ENCODE peak calls at places on chromosomes 16 and 17, in seven cellular contexts. C, G, U, I, L, A and P are unnamed samples.
A peak's percentile ranks its signal among the peaks of the same experiment; 100 is the strongest.

GRCh38 chr16:70556063-70556462 is 32.4 kb downstream of the SF3B3 start:
- DNase-seq in I (peak; percentile 23), U (no peak), A (no peak), C (no peak), L (no peak), G (no peak), P (no peak)

GRCh38 chr16:28930652-28931051 is 1.1 kb upstream of the CD19 start:
- DNase-seq in C (no peak), I (no peak), L (no peak), U (no peak), G (no peak), A (no peak), P (no peak)

GRCh38 chr17:61394630-61395408 is 4.8 kb upstream of the TBX2 start:
- DNase-seq in C (no peak), I (no peak), L (no peak), A (no peak), U (peak; percentile 39), G (no peak), P (peak; percentile 60)

GRCh38 chr17:64063088-64063487 is 42.7 kb upstream of the ICAM2 start:
- DNase-seq in U (no peak), I (no peak), A (no peak), G (no peak), L (no peak), C (no peak), P (no peak)

GRCh38 chr17:19415311-19415710 is 4.3 kb downstream of the RNF112 start:
- DNase-seq in C (no peak), L (no peak), G (no peak), I (no peak), U (no peak), A (no peak), P (no peak)

GRCh38 chr16:65126845-65127624 is 5.2 kb upstream of the CDH11 start:
- DNase-seq in U (no peak), A (no peak), C (no peak), L (no peak), I (no peak), G (no peak), P (no peak)

GRCh38 chr16:67443299-67443698 is 12.4 kb downstream of the HSD11B2 start:
- DNase-seq in G (no peak), U (peak; percentile 86), A (no peak), C (no peak), I (peak; percentile 43), L (no peak), P (no peak)

GRCh38 chr17:67378444-67379250 is 1.6 kb downstream of the PITPNC1 start:
- DNase-seq in G (peak; percentile 42), A (peak; percentile 72), I (peak; percentile 71), L (peak; percentile 67), C (peak; percentile 65), U (peak; percentile 91), P (peak; percentile 88)

GRCh38 chr17:19904924-19905323 is 37.2 kb upstream of the ULK2 start:
- DNase-seq in L (no peak), G (no peak), C (no peak), I (peak; percentile 29), U (no peak), A (no peak), P (no peak)

GRCh38 chr16:7355758-7356157 is 23.1 kb downstream of the RBFOX1 start:
- DNase-seq in C (no peak), I (no peak), A (no peak), U (no peak), L (no peak), G (no peak), P (no peak)

GRCh38 chr17:13334374-13334773 is 267.4 kb downstream of the HS3ST3A1 start:
- DNase-seq in L (no peak), I (no peak), A (no peak), G (no peak), C (no peak), U (no peak), P (no peak)

GRCh38 chr17:60817187-60817586 is 139.5 kb downstream of the BCAS3 start:
- DNase-seq in A (no peak), U (no peak), L (no peak), C (no peak), G (no peak), I (no peak), P (no peak)

GRCh38 chr17:4179071-4179470 is 36.1 kb downstream of the CYB5D2 start:
- DNase-seq in I (no peak), U (no peak), G (no peak), L (no peak), A (no peak), C (no peak), P (no peak)

GRCh38 chr17:1078831-1079561 is 82.1 kb downstream of the TIMM22 start:
- DNase-seq in U (peak; percentile 51), G (no peak), I (peak; percentile 63), C (no peak), A (no peak), L (peak; percentile 50), P (peak; percentile 66)

GRCh38 chr17:80316927-80317705 is 56.5 kb downstream of the RNF213 start:
- DNase-seq in C (no peak), A (no peak), G (no peak), U (no peak), I (peak; percentile 53), L (no peak), P (no peak)

GRCh38 chr17:69059458-69060205 is 1.1 kb downstream of the ABCA9 start:
- DNase-seq in U (no peak), L (no peak), I (no peak), G (no peak), A (no peak), C (no peak), P (no peak)

GRCh38 chr17:12985431-12986285 is 32.2 kb downstream of the ELAC2 start:
- DNase-seq in C (no peak), U (no peak), A (no peak), L (peak; percentile 79), I (peak; percentile 66), G (no peak), P (no peak)

GRCh38 chr16:57258226-57258909 is 13.3 kb downstream of the ARL2BP start:
- DNase-seq in U (no peak), L (no peak), I (no peak), C (no peak), G (no peak), A (no peak), P (no peak)

GRCh38 chr16:21663889-21664647 is at the start of gene OTOA:
- DNase-seq in I (no peak), C (no peak), A (no peak), L (peak; percentile 13), G (no peak), U (no peak), P (peak; percentile 33)

DNA sequence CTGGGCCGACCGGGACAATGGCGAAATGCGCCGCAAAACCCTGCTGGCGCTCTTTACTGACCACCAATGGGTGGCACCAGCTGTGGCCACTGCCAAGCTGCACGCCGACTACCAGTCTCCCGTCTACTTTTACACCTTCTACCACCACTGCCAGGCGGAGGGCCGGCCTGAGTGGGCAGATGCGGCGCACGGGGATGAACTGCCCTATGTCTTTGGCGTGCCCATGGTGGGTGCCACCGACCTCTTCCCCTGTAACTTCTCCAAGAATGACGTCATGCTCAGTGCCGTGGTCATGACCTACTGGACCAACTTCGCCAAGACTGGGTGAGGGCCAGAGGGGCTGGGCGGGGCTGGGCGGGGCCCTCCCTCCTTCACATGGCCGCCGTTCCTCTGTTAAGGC is 4.3 kb upstream of the SPEM1 start:
- DNase-seq in G (no peak), L (no peak), C (no peak), I (no peak), A (no peak), U (no peak), P (no peak)
- H3K4me3 ChIP-seq in G (no peak overlapping the region), L (no peak overlapping the region), C (no peak overlapping the region), I (no peak overlapping the region), A (no peak overlapping the region), U (no peak overlapping the region), P (no peak overlapping the region)

DNA sequence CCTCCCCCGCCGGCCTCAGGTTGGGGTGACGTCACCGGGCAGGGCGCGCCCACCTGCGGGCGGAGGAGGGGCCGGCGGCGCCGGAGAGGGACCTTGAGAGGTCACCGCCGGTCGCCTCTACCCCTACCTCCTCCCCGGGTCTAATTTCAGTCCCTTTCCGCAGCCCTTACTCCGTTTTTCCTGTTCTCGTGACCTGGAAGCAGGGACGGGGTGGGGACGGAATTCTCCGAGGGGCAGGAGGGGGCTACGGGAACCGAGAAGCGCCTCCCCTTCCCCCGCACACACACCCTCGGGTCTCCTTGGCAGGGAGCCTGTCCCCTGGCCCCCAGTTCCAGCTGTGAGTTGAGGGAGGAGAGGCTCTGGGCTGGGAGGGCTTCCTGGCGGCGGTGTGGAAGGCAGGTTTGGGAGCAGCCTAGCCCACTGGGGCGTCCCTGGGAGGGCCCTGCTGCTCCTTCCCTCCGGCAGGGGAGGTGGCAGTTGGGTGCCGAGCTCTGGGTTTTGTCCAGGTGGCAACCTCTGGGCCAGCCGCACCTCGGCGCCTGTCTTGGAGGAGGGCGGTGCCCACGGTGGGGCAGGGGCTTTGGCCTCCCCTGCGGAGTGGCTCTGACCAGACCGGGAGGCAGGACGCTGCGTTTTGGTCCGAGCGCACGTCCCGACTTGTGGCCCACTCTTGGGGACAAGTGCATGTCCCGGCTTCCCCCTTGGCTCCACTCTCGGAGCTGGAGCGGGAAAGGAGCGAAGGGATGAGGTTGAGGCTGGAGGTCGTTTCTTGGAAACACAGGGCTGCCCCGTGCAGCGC is 765 bp downstream of the SYNGR3 start:
- DNase-seq in C (no peak), I (no peak), L (no peak), G (no peak), A (peak; percentile 68), U (no peak), P (no peak)
- H3K4me3 ChIP-seq in C (peak overlapping the region; percentile 43), I (no peak overlapping the region), L (no peak overlapping the region), G (no peak overlapping the region), A (peak overlapping the region; percentile 8), U (peak overlapping the region; percentile 1), P (peak overlapping the region; percentile 46)

GRCh38 chr16:10828851-10829331 is 10.3 kb upstream of the TVP23A start:
- DNase-seq in C (no peak), A (peak; percentile 78), I (peak; percentile 93), L (peak; percentile 99), G (peak; percentile 94), U (peak; percentile 91), P (peak; percentile 42)
- H3K4me3 ChIP-seq in C (no peak overlapping the region), A (peak overlapping the region; percentile 15), I (peak overlapping the region; percentile 10), L (no peak overlapping the region), G (no peak overlapping the region), U (peak overlapping the region; percentile 32), P (no peak overlapping the region)

DNA sequence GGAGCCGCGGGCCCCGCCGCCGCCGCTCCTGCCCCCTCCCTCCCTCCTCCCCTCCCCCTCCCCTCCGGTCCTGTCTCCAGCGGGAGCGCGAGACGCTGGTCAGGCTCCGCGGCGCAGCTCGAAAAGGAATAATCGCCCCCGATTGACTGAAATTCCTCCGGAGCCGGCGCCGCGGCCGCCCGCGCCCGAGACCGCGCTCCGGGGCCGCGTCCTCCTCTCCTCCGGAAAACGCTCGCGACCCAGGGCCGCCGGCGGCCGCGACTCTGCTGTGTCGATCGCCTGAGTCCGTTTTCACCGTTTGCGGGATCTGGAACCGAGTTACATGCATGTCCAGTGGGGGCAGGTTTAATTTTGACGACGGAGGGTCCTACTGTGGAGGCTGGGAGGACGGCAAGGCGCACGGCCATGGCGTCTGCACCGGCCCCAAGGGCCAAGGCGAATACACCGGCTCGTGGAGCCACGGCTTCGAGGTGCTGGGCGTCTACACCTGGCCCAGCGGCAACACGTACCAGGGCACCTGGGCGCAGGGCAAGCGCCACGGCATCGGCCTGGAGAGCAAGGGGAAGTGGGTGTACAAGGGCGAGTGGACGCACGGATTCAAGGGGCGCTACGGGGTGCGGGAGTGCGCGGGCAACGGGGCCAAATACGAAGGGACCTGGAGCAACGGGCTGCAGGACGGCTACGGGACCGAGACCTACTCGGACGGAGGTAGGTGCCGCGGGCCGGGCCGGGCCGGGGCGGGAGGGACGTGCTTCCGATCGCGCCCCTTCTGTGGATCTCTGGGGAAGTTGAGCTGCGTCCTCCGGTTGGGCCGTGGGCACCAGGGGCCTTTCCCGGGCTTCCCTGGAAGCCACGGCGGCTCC is 744 bp downstream of the JPH3 start:
- DNase-seq in C (no peak), I (no peak), U (no peak), G (no peak), A (no peak), L (no peak), P (peak; percentile 31)
- H3K4me3 ChIP-seq in C (peak overlapping the region; percentile 32), I (no peak overlapping the region), U (peak overlapping the region; percentile 30), G (no peak overlapping the region), A (no peak overlapping the region), L (no peak overlapping the region), P (peak overlapping the region; percentile 33)